ENCODE peak calls at places on chromosome 18, in seven cellular contexts. U, B, W, Q, S, D and O are unnamed samples.

GRCh38 chr18:55269632-55270031 is 310.4 kb upstream of the CCDC68 start:
- DNase-seq in U (no peak), B (no peak), W (no peak), Q (no peak), S (no peak), D (no peak), O (no peak)

GRCh38 chr18:23890589-23890988 is 124.0 kb upstream of the TTC39C start:
- DNase-seq in U (peak; percentile 20), B (no peak), W (no peak), Q (no peak), S (no peak), D (no peak), O (no peak)

GRCh38 chr18:38115201-38115600 is 549.6 kb upstream of the CELF4 start:
- DNase-seq in U (peak; percentile 7), B (no peak), W (no peak), Q (no peak), S (no peak), D (no peak), O (no peak)

GRCh38 chr18:8501044-8501443 is 108.2 kb upstream of the RAB12 start:
- DNase-seq in U (no peak), B (no peak), W (no peak), Q (no peak), S (no peak), D (no peak), O (no peak)

GRCh38 chr18:8654482-8655451 is 45.5 kb downstream of the RAB12 start:
- DNase-seq in U (no peak), B (no peak), W (no peak), Q (no peak), S (no peak), D (no peak), O (no peak)

GRCh38 chr18:22102948-22103663 is 66.3 kb upstream of the GATA6 start:
- DNase-seq in U (no peak), B (no peak), W (no peak), Q (no peak), S (peak; percentile 7), D (peak; percentile 36), O (no peak)

GRCh38 chr18:34647251-34647650 is 62.8 kb upstream of the DTNA start:
- DNase-seq in U (no peak), B (no peak), W (no peak), Q (no peak), S (peak; percentile 33), D (no peak), O (no peak)

GRCh38 chr18:25256439-25256838 is 95.5 kb downstream of the ZNF521 start:
- DNase-seq in U (no peak), B (no peak), W (no peak), Q (no peak), S (no peak), D (no peak), O (no peak)

GRCh38 chr18:24534271-24534670 is 73.8 kb downstream of the HRH4 start:
- DNase-seq in U (no peak), B (no peak), W (no peak), Q (peak; percentile 60), S (no peak), D (no peak), O (no peak)

GRCh38 chr18:23337599-23338444 is 115.3 kb upstream of the RIOK3 start:
- DNase-seq in U (peak; percentile 61), B (no peak), W (no peak), Q (no peak), S (no peak), D (no peak), O (no peak)

GRCh38 chr18:34121157-34121807 is 103.4 kb downstream of the NOL4 start:
- DNase-seq in U (peak; percentile 37), B (no peak), W (no peak), Q (no peak), S (peak; percentile 15), D (no peak), O (no peak)

GRCh38 chr18:56651771-56652092 is 573 bp downstream of the WDR7 start:
- DNase-seq in U (no peak), B (no peak), W (no peak), Q (no peak), S (no peak), D (no peak), O (no peak)

GRCh38 chr18:6482198-6482977 is 67.7 kb upstream of the L3MBTL4 start:
- DNase-seq in U (peak; percentile 70), B (peak; percentile 45), W (peak; percentile 75), Q (no peak), S (peak; percentile 54), D (peak; percentile 51), O (peak; percentile 57)

GRCh38 chr18:74147491-74147778 is 199 bp downstream of the FBXO15 start:
- DNase-seq in U (no peak), B (no peak), W (no peak), Q (no peak), S (no peak), D (no peak), O (no peak)

GRCh38 chr18:37299471-37300304 is 265.9 kb downstream of the CELF4 start:
- DNase-seq in U (peak; percentile 98), B (peak; percentile 72), W (peak; percentile 81), Q (no peak), S (peak; percentile 39), D (peak; percentile 91), O (no peak)

GRCh38 chr18:55458456-55459238 is 129.3 kb downstream of the TCF4 start:
- DNase-seq in U (no peak), B (no peak), W (no peak), Q (no peak), S (no peak), D (no peak), O (no peak)

GRCh38 chr18:6024740-6025139 is 129.4 kb upstream of the TMEM200C start:
- DNase-seq in U (no peak), B (no peak), W (no peak), Q (no peak), S (no peak), D (no peak), O (no peak)

GRCh38 chr18:7059276-7059675 is 58.3 kb downstream of the LAMA1 start:
- DNase-seq in U (no peak), B (no peak), W (no peak), Q (peak; percentile 42), S (no peak), D (no peak), O (no peak)

GRCh38 chr18:3652380-3653262 is 202.6 kb downstream of the TGIF1 start:
- DNase-seq in U (peak; percentile 99), B (no peak), W (no peak), Q (no peak), S (no peak), D (peak; percentile 36), O (no peak)

GRCh38 chr18:47050468-47050867 is 15.0 kb upstream of the ELOA2 start:
- DNase-seq in U (peak; percentile 39), B (no peak), W (no peak), Q (no peak), S (peak; percentile 68), D (no peak), O (no peak)

GRCh38 chr18:29181151-29181901 is 1004.4 kb upstream of the CDH2 start:
- DNase-seq in U (peak; percentile 77), B (no peak), W (no peak), Q (no peak), S (no peak), D (peak; percentile 53), O (no peak)

GRCh38 chr18:32674491-32674890 is 98.3 kb downstream of the KLHL14 start:
- DNase-seq in U (no peak), B (no peak), W (no peak), Q (no peak), S (no peak), D (no peak), O (no peak)

DNA sequence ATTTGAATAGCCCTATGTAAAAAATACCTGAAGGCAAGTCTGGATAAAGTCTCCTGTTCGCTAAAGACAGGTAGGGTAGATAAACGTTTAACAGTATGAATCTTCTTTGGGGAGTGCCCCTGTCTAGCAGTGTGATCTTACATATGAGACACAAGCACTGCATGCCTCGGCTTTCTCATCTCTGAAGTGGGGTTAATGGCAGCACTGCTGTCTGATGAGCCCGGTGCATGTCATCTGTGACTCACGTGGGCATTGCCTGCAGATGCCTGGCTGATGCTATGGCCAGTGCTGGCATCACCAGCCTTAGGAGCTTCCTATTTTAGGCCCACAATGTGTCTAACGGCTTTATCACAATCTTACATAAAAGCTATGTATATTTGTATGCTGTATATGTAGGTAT is 50.1 kb downstream of the GALR1 start:
- DNase-seq in U (no peak), B (no peak), W (no peak), Q (no peak), S (no peak), D (no peak), O (no peak)
- TF ChIP-seq CTCF in U (no peak), B (no peak), W (no peak), Q (no peak), S (no peak), D (no peak), O (no peak)

DNA sequence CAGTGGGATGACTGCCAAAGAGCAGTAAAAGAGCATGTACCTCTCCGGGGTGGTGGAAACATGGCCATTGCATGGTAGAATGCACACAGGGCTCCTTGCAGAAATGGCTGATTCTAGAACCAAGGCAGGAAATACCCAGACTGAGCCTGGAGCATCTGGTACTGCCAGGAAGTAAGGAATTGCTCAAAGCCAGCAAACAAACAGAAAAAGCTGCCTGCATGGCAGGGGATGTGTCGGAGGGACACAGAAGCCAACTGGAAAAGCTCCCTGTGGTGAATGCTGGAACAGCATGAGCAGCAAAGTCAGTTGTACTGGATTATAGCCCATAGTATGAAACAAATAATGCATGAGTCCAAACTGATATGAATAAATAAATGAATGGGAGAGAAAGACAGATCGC is 78.0 kb upstream of the NFATC1 start:
- DNase-seq in U (no peak), B (no peak), W (no peak), Q (no peak), S (no peak), D (no peak), O (no peak)
- TF ChIP-seq CTCF in U (peak; percentile 33), B (no peak), W (no peak), Q (no peak), S (no peak), D (no peak), O (no peak)

DNA sequence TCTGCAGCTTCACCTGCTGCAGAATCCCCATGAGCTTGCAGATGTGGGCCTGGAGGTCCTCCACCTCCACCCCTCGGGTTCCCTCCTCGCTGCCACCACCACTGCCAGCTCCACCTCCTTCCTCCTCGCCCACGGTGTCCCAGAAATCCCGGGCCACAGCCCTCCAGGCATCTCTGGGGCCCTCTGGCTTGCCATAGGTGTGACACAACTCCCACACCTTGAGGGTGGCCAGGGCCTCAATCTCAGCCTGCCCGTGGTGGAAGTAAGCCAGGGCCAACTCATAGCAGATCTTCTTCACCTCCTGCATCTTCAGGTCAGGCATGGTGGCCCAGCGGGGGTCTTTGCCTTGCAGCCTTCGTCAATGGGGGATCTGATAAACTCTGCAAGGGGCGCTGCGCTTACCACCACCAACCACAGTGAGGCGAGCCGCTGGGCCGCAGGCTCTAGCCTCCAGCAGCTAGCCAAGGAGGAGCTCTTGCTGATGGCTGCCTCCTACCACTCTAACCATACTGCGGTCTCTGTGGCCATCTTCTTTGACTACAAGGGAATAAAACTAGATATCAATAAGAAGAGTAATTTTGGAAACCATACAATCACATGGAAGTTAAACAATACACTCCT is 36.1 kb upstream of the ANKRD62 start:
- DNase-seq in U (no peak), B (no peak), W (no peak), Q (no peak), S (peak; percentile 20), D (no peak), O (no peak)
- TF ChIP-seq CTCF in U (peak; percentile 24), B (no peak), W (no peak), Q (no peak), S (peak; percentile 15), D (no peak), O (no peak)

DNA sequence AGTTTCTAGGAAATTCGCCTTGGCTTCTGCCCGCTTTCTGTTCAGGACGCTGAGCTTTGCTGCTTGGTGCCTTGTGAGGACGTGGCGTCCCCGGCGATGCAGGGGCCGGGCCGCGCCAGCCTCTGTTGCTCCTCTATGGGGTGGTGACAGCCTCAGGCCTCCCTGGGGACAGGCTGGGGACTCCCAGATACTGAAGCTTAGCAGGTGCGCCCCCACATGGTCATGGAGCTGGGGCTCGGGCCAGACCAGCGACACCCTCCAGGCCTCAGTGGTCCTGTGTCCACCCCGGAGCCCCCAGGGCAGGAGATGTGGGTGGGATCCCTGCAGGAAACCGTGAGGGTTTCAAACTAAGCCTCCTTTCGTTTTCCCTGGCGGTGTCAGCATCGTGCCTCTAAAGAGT is 29.2 kb downstream of the KCNG2 start:
- DNase-seq in U (no peak), B (no peak), W (no peak), Q (no peak), S (no peak), D (no peak), O (no peak)
- TF ChIP-seq CTCF in U (no peak), B (no peak), W (no peak), Q (no peak), S (no peak), D (no peak), O (no peak)